ENCODE peak calls at places on chromosome 12, in ten cellular contexts. I is ovary, X is esophagus squamous epithelium, J is sigmoid colon, L is heart left ventricle, A is endothelial cell of umbilical vein, O is K562, Y is uterus, P is breast epithelium, U is adrenal gland. B is an unnamed sample.

GRCh38 chr12:19577131-19577530 is 137.8 kb downstream of the AEBP2 start:
- DNase-seq in J (no peak), I (no peak), P (no peak), U (no peak), L (no peak), O (no peak), Y (no peak), A (peak; percentile 76), X (no peak), B (no peak)

GRCh38 chr12:4866288-4866687 is 43.4 kb upstream of the KCNA1 start:
- DNase-seq in O (no peak), A (no peak), I (no peak), U (no peak), Y (no peak), P (no peak), L (no peak), X (no peak), J (peak; percentile 82), B (no peak)

GRCh38 chr12:116317986-116318737 is 40.7 kb upstream of the MED13L start:
- DNase-seq in O (no peak), A (no peak), U (no peak), P (peak; percentile 47), I (peak; percentile 26), J (peak; percentile 75), X (no peak), Y (peak; percentile 23), L (no peak), B (no peak)

GRCh38 chr12:15887043-15887817 is 5.0 kb downstream of the STRAP start:
- DNase-seq in Y (no peak), U (no peak), P (no peak), J (no peak), X (no peak), O (no peak), A (no peak), I (no peak), L (no peak), B (no peak)

GRCh38 chr12:5456906-5457305 is 25.0 kb downstream of the NTF3 start:
- DNase-seq in P (no peak), L (no peak), Y (no peak), O (no peak), J (no peak), U (no peak), A (peak; percentile 67), X (no peak), I (no peak), B (peak; percentile 36)

GRCh38 chr12:109741286-109741969 is 27.8 kb downstream of the FAM222A start:
- DNase-seq in A (no peak), P (no peak), L (no peak), O (no peak), U (peak; percentile 13), I (no peak), J (peak; percentile 43), Y (no peak), X (no peak), B (no peak)

GRCh38 chr12:111394480-111394879 is 11.2 kb upstream of the SH2B3 start:
- DNase-seq in U (no peak), P (no peak), A (no peak), X (no peak), L (no peak), Y (no peak), I (no peak), J (no peak), O (no peak), B (no peak)

GRCh38 chr12:82203076-82203475 is 155.1 kb downstream of the CCDC59 start:
- DNase-seq in I (no peak), J (no peak), O (no peak), P (no peak), X (no peak), L (no peak), U (no peak), Y (no peak), A (no peak), B (no peak)

DNA sequence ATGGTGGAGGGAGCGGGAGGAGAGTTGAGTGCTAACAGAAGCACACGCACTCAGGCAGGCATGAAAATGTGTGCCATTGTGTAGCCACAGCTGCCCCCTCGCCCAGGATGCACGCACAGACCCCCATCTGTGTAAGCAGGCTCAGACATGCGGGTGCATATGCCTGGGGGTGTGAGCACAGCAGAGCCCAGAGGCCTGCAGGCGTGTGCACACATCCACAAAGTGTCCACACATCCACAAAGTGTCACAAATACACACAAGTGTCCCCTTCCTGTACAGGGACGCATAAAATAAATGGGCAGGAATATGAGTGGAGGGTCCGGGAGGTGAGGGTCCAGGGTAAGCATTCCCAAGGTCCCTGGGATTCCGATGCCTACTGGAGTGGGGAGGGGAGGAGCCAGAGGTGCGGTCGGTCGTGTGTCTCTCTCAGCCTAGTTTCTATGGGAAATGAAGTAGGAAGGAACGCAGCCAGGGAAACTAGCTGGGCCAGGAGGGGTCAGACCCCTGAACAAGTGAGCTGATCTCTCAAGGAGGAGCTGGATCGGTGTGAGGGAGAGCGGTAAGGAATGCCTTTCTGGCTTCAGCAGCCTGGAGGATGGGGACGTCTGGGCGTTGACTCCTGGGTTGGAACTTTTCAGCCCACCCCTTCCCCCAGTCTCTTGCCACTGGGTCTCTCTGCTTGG is 669 bp upstream of the KRT7 start:
- DNase-seq in I (no peak), O (no peak), U (no peak), L (no peak), Y (no peak), A (peak; percentile 10), P (peak; percentile 63), X (no peak), J (peak; percentile 48), B (no peak)
- TF ChIP-seq POLR2A in I (no peak), O (no peak), U (no peak), L (no peak), Y (no peak), A (no peak), P (no peak), X (no peak), J (no peak), B (no peak)

GRCh38 chr12:121799842-121800693 is 3.7 kb upstream of the SETD1B start:
- DNase-seq in Y (peak; percentile 95), L (peak; percentile 93), U (peak; percentile 93), P (peak; percentile 88), J (peak; percentile 97), A (peak; percentile 65), I (peak; percentile 94), X (peak; percentile 52), O (peak; percentile 74), B (peak; percentile 97)

GRCh38 chr12:121798807-121799174 is 5.0 kb upstream of the SETD1B start:
- DNase-seq in L (no peak), O (no peak), I (no peak), Y (no peak), X (no peak), A (no peak), J (no peak), P (no peak), U (no peak), B (no peak)

GRCh38 chr12:121797937-121798801 is 4.7 kb upstream of the RHOF start:
- DNase-seq in U (peak; percentile 87), P (no peak), A (peak; percentile 55), O (no peak), Y (peak; percentile 77), X (no peak), L (peak; percentile 84), J (peak; percentile 89), I (peak; percentile 89), B (no peak)

GRCh38 chr12:121800694-121801600 is 2.9 kb upstream of the SETD1B start:
- DNase-seq in L (peak; percentile 85), O (peak; percentile 62), I (peak; percentile 78), X (no peak), Y (peak; percentile 75), J (peak; percentile 93), U (peak; percentile 81), P (peak; percentile 81), A (peak; percentile 53), B (peak; percentile 63)

DNA sequence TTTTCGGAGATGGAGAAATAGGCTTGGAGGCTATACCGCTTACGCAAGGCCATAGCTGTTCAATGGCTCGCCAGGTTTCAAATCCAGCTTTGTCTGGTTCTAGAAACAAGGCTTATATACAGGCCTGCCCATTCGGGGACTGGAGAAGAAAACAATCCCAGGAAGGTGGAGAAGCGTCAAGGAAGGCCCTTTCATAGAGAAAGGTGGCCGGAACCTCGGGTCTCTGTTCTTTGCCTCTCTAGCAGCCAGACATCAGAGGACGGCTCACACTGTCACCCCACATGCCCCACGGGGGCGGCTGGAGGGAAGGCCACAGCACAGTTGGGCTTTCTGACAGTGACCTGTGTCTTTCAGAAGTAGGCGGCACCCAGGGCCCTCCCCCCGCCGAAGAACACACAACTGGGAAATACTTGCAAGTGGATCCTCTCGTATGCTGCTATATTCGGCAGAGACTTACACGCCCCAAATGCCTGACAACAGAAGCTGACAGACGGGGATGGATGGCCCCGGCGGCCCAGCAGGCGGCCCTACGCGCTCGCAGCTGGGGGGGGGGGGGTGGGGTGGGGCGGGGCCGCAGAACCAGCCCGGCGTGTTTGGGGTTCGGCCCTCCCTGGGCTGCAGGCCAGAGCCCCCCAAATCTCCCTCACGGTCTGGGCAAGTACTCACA is 4.5 kb upstream of the SETD1B start:
- DNase-seq in P (peak; percentile 87), Y (peak; percentile 77), O (peak; percentile 59), L (peak; percentile 82), X (no peak), J (peak; percentile 93), A (peak; percentile 51), I (peak; percentile 73), U (peak; percentile 93), B (peak; percentile 86)
- TF ChIP-seq POLR2A in P (peak; percentile 44), Y (no peak), O (no peak), L (peak; percentile 22), X (no peak), J (no peak), A (no peak), I (no peak), U (peak; percentile 67), B (no peak)

DNA sequence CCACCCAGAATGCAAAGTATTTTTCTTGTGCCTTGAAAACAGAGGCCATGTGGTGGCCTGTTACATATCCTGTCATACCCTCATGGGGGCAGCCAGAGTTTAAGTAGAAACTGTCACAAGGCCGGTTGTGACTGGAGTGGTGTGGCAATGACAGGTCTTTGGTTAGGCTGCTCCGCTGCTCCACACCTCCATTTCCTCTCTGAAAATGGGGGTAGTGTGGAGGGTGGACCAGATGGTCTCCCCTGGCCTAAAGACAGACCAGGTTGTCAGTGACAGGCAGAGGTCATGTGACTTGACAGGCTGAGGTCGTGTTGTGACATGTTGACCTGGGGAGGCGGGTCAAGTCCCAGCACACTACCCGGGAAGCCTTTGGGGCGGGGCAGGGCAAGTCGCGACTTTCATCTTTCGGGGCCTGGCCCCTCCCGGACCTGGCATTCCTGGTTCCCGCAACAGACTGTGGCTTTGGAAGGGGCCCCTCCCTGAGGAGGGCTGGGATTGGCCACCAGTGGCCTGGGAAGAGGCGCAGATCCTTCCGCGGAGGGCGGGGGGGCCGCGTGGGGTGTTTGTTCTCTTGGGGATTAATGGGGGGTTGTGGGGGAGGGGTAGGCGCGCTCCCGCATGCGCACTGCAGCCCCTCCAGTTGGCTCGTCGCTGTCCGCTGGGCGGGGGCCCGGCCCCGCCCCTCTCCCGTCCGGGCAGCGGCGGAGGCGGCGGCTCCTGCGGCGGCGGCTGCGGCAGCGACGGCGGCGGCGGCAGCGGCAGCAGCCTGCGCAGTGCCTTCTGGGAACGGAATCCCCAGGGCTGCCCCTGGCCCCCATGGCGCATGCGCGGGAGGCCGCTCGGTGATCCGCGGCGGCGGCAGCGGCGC is at the start of gene MBD6:
- DNase-seq in L (peak; percentile 92), J (peak; percentile 99), Y (peak; percentile 96), U (peak; percentile 97), P (peak; percentile 97), I (peak; percentile 98), X (peak; percentile 76), A (peak; percentile 89), O (no peak), B (peak; percentile 95)
- TF ChIP-seq POLR2A in L (no peak), J (peak; percentile 62), Y (peak; percentile 74), U (peak; percentile 51), P (peak; percentile 50), I (peak; percentile 83), X (no peak), A (peak; percentile 60), O (peak; percentile 79), B (peak; percentile 64)

DNA sequence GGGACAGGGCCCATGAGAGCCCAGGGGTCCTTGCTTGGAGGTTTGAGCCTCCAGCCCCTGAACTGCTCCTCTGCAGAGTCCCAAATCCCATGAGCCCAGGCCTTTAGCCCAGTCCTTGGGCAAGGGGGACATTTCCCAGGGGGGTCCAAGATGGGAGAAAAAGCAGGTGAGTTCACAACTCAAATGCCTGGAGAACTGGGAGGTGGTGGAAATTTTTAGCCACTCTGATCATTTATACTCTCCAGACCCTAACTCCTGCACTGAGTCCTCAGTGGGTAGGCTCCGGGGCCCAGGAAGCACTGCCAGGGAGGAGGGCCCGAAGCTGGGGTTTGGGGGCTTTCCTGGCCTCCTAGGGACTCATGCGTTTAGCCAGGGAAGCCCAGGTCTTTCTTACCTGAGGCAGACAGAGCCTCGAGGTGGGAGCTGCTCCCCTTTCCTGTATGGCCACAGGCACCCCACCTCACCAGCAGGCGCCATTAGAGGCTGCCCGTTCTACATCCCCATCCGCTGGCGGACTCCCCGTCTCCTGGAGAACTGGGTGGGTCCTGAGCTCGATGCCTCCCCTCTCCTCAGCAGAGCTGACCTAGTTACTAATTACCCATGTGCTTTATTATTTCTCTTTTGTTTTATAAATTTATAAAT is 998 bp downstream of the HNF1A start:
- DNase-seq in P (no peak), I (no peak), X (no peak), A (no peak), Y (no peak), J (no peak), U (no peak), O (no peak), L (no peak), B (no peak)
- TF ChIP-seq POLR2A in P (no peak), I (no peak), X (no peak), A (no peak), Y (no peak), J (no peak), U (no peak), O (no peak), L (no peak), B (no peak)

B was measured in H54.